ENCODE peak calls at places on chromosomes 4 and X, in six cellular contexts. Y is A673, K is H9, I is esophagus squamous epithelium, M is coronary artery, S is prostate gland. W is an unnamed sample.

GRCh38 chr4:155837203-155837796 is 28.8 kb downstream of the ASIC5 start:
- DNase-seq in Y (no peak), K (no peak), I (no peak), M (no peak), S (no peak), W (no peak)

GRCh38 chr4:188624370-188624769 is 485.1 kb downstream of the TRIML1 start:
- DNase-seq in Y (no peak), K (no peak), I (no peak), M (no peak), S (no peak), W (no peak)

GRCh38 chr4:21451032-21451431 is 497.5 kb downstream of the KCNIP4 start:
- DNase-seq in Y (no peak), K (no peak), I (no peak), M (no peak), S (no peak), W (no peak)

GRCh38 chrX:123860983-123861382 is 1.1 kb downstream of the XIAP start:
- DNase-seq in Y (peak), K (no peak), I (no peak), M (no peak), S (peak), W (no peak)

GRCh38 chr4:55050418-55050950 is 74.9 kb downstream of the KDR start:
- DNase-seq in Y (no peak), K (no peak), I (no peak), M (no peak), S (no peak), W (no peak)

GRCh38 chr4:93830090-93830818 is 1.7 kb downstream of the ATOH1 start:
- DNase-seq in Y (no peak), K (no peak), I (no peak), M (no peak), S (no peak), W (no peak)

GRCh38 chr4:142297313-142297712 is 548.8 kb downstream of the INPP4B start:
- DNase-seq in Y (no peak), K (no peak), I (no peak), M (no peak), S (no peak), W (no peak)

GRCh38 chr4:139655116-139655515 is 10.5 kb upstream of the MGST2 start:
- DNase-seq in Y (peak), K (no peak), I (no peak), M (no peak), S (no peak), W (peak)

GRCh38 chrX:3712080-3712869 is 1.2 kb downstream of the PRKX start:
- DNase-seq in Y (no peak), K (no peak), I (no peak), M (no peak), S (no peak), W (peak)

GRCh38 chr4:2962099-2962455 is 1.1 kb downstream of the NOP14 start:
- DNase-seq in Y (peak), K (no peak), I (no peak), M (no peak), S (no peak), W (no peak)

GRCh38 chr4:154152546-154152945 is 339.1 kb downstream of the DCHS2 start:
- DNase-seq in Y (no peak), K (no peak), I (no peak), M (no peak), S (no peak), W (no peak)

GRCh38 chr4:126395661-126396060 is 1080.9 kb downstream of the FAT4 start:
- DNase-seq in Y (no peak), K (peak), I (no peak), M (no peak), S (no peak), W (no peak)

GRCh38 chr4:141571368-141571767 is 65.0 kb upstream of the IL15 start:
- DNase-seq in Y (no peak), K (no peak), I (no peak), M (no peak), S (no peak), W (no peak)

GRCh38 chr4:155025762-155026457 is 182.5 kb upstream of the NPY2R start:
- DNase-seq in Y (peak), K (peak), I (no peak), M (no peak), S (peak), W (peak)

GRCh38 chr4:156237192-156237591 is 283.5 kb upstream of the CTSO start:
- DNase-seq in Y (peak), K (no peak), I (no peak), M (no peak), S (no peak), W (no peak)

GRCh38 chr4:48913346-48913745 is 6.8 kb upstream of the OCIAD2 start:
- DNase-seq in Y (peak), K (no peak), I (no peak), M (no peak), S (no peak), W (no peak)

GRCh38 chrX:129808163-129808828 is 28.5 kb downstream of the SASH3 start:
- DNase-seq in Y (no peak), K (no peak), I (no peak), M (no peak), S (no peak), W (no peak)

DNA sequence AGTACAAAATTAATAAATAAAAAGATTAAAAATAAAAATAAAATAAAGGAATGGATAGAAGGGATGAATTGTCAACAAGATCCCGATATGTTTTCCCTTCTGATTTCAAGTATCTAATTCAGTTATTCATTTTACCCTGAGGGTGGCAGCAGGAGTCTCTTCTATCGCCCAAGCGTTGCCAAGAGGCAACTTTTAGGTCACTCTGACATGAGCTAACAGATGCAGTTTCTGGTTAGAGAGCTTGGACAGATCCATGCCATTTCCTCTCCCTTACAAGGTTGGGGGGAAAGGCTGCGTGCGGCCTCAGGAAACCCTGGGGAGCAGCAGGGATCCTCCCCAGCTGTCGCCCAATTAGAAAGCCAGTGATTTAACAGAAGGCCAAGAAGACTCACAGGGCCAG is 35.3 kb upstream of the WAS start:
- DNase-seq in Y (peak), K (peak), I (no peak), M (peak), S (no peak), W (peak)
- TF ChIP-seq CTCF in Y (peak), K (peak), I (peak), M (no peak), S (no peak), W (no peak)

GRCh38 chr4:113901994-113902787 is 77.3 kb downstream of the ARSJ start:
- DNase-seq in Y (no peak), K (no peak), I (no peak), M (no peak), S (peak), W (no peak)
- TF ChIP-seq CTCF in Y (no peak), K (no peak), I (peak), M (no peak), S (no peak), W (no peak)

GRCh38 chr4:9762823-9763475 is 18.5 kb upstream of the DRD5 start:
- DNase-seq in Y (peak), K (peak), I (no peak), M (no peak), S (peak), W (peak)
- TF ChIP-seq CTCF in Y (peak), K (peak), I (peak), M (peak), S (peak), W (no peak)

GRCh38 chrX:97743014-97743413 is 859.3 kb downstream of the RPA4 start:
- DNase-seq in Y (peak), K (no peak), I (no peak), M (no peak), S (no peak), W (no peak)
- TF ChIP-seq CTCF in Y (peak), K (peak), I (no peak), M (no peak), S (no peak), W (no peak)

GRCh38 chrX:78024349-78025108 is 55.1 kb upstream of the PGAM4 start:
- DNase-seq in Y (peak), K (peak), I (no peak), M (no peak), S (no peak), W (peak)
- TF ChIP-seq CTCF in Y (peak), K (peak), I (peak), M (no peak), S (peak), W (peak)

GRCh38 chr4:150515135-150515534 is 66.8 kb upstream of the MAB21L2 start:
- DNase-seq in Y (no peak), K (no peak), I (no peak), M (no peak), S (no peak), W (no peak)

GRCh38 chr4:150518559-150518958 is 63.4 kb upstream of the MAB21L2 start:
- DNase-seq in Y (no peak), K (no peak), I (no peak), M (no peak), S (no peak), W (no peak)

GRCh38 chr4:150510176-150510875 is 71.6 kb upstream of the MAB21L2 start:
- DNase-seq in Y (no peak), K (no peak), I (no peak), M (no peak), S (no peak), W (no peak)

GRCh38 chr4:150514709-150515108 is 67.2 kb upstream of the MAB21L2 start:
- DNase-seq in Y (no peak), K (no peak), I (no peak), M (no peak), S (no peak), W (no peak)
- TF ChIP-seq CTCF in Y (no peak), K (no peak), I (no peak), M (no peak), S (no peak), W (no peak)

DNA sequence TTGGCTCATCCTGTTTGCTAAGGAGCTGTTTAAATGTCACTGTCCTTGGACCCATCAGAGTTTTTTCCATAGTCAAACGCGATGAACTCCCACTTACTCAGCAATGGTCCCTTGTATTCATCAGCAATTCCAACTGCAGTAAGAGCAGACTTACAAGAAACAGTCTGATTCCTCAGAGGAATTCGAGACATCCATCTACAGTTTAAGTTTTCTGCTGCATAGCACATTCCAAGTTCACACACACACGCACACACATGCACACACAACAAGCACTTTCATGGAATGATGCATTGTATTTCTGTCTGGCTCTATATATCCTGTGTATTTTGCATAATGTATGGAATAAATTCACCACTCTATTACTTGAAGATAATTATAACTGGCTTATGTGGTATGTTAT is 32.7 kb upstream of the TMEM150C start:
- DNase-seq in Y (no peak), K (no peak), I (no peak), M (no peak), S (no peak), W (no peak)
- TF ChIP-seq CTCF in Y (no peak), K (no peak), I (no peak), M (no peak), S (no peak), W (no peak)

DNA sequence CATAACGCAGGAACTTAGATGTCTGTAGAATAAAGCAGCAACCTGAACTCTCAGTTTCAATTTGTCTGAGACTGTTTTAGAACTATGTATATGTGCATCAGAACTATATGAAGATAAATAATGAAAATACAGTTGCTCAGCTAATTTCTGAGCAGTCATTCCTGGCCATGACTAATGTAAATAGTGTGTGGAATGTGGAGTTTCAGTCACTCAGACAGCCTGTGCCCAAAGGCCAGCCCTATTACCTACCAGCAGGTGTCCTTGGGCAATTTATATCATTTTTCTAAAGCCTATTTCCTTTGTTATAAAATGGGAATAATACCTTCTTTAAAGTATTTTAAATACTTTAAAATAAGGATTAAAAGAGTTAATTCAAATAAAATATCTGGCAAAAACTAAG is 56.0 kb upstream of the RELL1 start:
- DNase-seq in Y (no peak), K (no peak), I (no peak), M (no peak), S (no peak), W (no peak)
- TF ChIP-seq CTCF in Y (no peak), K (peak), I (no peak), M (no peak), S (no peak), W (no peak)

GRCh38 chr4:46889410-46889809 is 19.6 kb downstream of the COX7B2 start:
- DNase-seq in Y (no peak), K (no peak), I (no peak), M (no peak), S (no peak), W (no peak)

GRCh38 chr4:46886711-46887110 is 22.3 kb downstream of the COX7B2 start:
- DNase-seq in Y (peak), K (no peak), I (no peak), M (no peak), S (no peak), W (no peak)
- TF ChIP-seq CTCF in Y (peak), K (peak), I (no peak), M (no peak), S (no peak), W (no peak)

DNA sequence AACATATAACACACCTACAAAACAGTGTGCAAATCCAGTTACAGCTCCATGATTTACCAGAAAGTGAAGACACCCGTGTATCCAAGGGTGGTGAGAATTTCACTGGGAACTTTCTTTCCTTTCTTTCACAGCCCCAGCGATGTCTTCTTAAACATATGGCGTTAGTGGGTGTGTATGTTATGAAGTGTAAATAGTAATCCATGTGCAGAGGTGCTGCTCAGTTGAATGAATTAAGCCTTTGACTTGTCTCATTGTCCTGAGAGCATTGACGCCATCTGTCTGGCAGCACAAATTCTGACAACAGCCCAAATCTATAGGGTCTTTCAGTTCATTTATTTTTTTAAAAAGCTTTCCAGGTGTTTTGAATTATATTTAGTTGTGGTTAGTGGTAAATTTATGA is 69.3 kb downstream of the CLCN5 start:
- DNase-seq in Y (no peak), K (no peak), I (no peak), M (no peak), S (no peak), W (no peak)
- TF ChIP-seq CTCF in Y (no peak), K (no peak), I (no peak), M (no peak), S (no peak), W (no peak)

W was measured in endothelial cell.